ENCODE peak calls at places on chromosomes 6 and 20, in four cellular contexts. One of them, this sample, is unnamed.

GRCh38 chr6:38776515-38776914 is 61.4 kb downstream of the DNAH8 start:
- DNase-seq in HCT116: no peak
- DNase-seq in upper lobe of left lung: no peak
- DNase-seq in HepG2: no peak
- DNase-seq in this sample: no peak

GRCh38 chr20:34010405-34010895 is 16.7 kb downstream of the RALY start:
- DNase-seq in HCT116: no peak
- DNase-seq in HepG2: no peak
- DNase-seq in upper lobe of left lung: no peak
- DNase-seq in this sample: no peak

GRCh38 chr6:4355241-4355640 is 219.9 kb upstream of the ECI2 start:
- DNase-seq in HepG2: no peak
- DNase-seq in HCT116: peak; percentile 13
- DNase-seq in upper lobe of left lung: no peak
- DNase-seq in this sample: no peak

GRCh38 chr6:15399651-15400470 is 154.0 kb downstream of the JARID2 start:
- DNase-seq in HepG2: no peak
- DNase-seq in upper lobe of left lung: peak; percentile 64
- DNase-seq in HCT116: no peak
- DNase-seq in this sample: peak; percentile 61

GRCh38 chr20:31837896-31838397 is 7.5 kb downstream of the FOXS1 start:
- DNase-seq in upper lobe of left lung: no peak
- DNase-seq in HepG2: no peak
- DNase-seq in HCT116: no peak
- DNase-seq in this sample: no peak

GRCh38 chr6:75893058-75893775 is 144.2 kb downstream of the MYO6 start:
- DNase-seq in HepG2: peak; percentile 61
- DNase-seq in HCT116: peak; percentile 63
- DNase-seq in upper lobe of left lung: no peak
- DNase-seq in this sample: no peak

GRCh38 chr6:85506441-85507093 is 56.7 kb downstream of the NT5E start:
- DNase-seq in upper lobe of left lung: no peak
- DNase-seq in HepG2: no peak
- DNase-seq in HCT116: no peak
- DNase-seq in this sample: no peak

GRCh38 chr20:22455259-22455658 is 129.1 kb downstream of the FOXA2 start:
- DNase-seq in upper lobe of left lung: no peak
- DNase-seq in HCT116: no peak
- DNase-seq in HepG2: no peak
- DNase-seq in this sample: no peak

GRCh38 chr20:62621251-62622110 is 20.8 kb upstream of the SLCO4A1 start:
- DNase-seq in upper lobe of left lung: no peak
- DNase-seq in HepG2: no peak
- DNase-seq in HCT116: no peak
- DNase-seq in this sample: no peak

GRCh38 chr6:82624251-82624650 is 260.6 kb downstream of the TPBG start:
- DNase-seq in upper lobe of left lung: no peak
- DNase-seq in HCT116: no peak
- DNase-seq in HepG2: no peak
- DNase-seq in this sample: no peak

GRCh38 chr6:75524322-75524972 is 30.8 kb upstream of the FILIP1 start:
- DNase-seq in upper lobe of left lung: peak; percentile 47
- DNase-seq in HepG2: peak; percentile 95
- DNase-seq in HCT116: peak; percentile 10
- DNase-seq in this sample: no peak

GRCh38 chr6:113632220-113632864 is 224.8 kb upstream of the MARCKS start:
- DNase-seq in HCT116: peak; percentile 65
- DNase-seq in upper lobe of left lung: peak; percentile 40
- DNase-seq in HepG2: peak; percentile 78
- DNase-seq in this sample: peak; percentile 36

GRCh38 chr6:93048381-93048780 is 371.0 kb downstream of the EPHA7 start:
- DNase-seq in upper lobe of left lung: no peak
- DNase-seq in HCT116: no peak
- DNase-seq in HepG2: no peak
- DNase-seq in this sample: no peak

GRCh38 chr6:53359843-53360834 is 11.4 kb upstream of the ELOVL5 start:
- DNase-seq in HepG2: peak; percentile 83
- DNase-seq in HCT116: no peak
- DNase-seq in upper lobe of left lung: peak; percentile 52
- DNase-seq in this sample: no peak

GRCh38 chr20:20321134-20321533 is 46.8 kb upstream of the INSM1 start:
- DNase-seq in HepG2: no peak
- DNase-seq in HCT116: no peak
- DNase-seq in upper lobe of left lung: no peak
- DNase-seq in this sample: no peak

GRCh38 chr6:44730771-44731391 is 343.4 kb downstream of the CDC5L start:
- DNase-seq in upper lobe of left lung: no peak
- DNase-seq in HCT116: no peak
- DNase-seq in HepG2: no peak
- DNase-seq in this sample: no peak

GRCh38 chr6:29789176-29789575 is 38.4 kb upstream of the HLA-G start:
- DNase-seq in HCT116: no peak
- DNase-seq in HepG2: no peak
- DNase-seq in upper lobe of left lung: no peak
- DNase-seq in this sample: no peak

GRCh38 chr6:116406678-116407345 is 36.1 kb downstream of the DSE start:
- DNase-seq in upper lobe of left lung: no peak
- DNase-seq in HepG2: no peak
- DNase-seq in HCT116: no peak
- DNase-seq in this sample: no peak

GRCh38 chr6:1701668-1702353 is 92.1 kb downstream of the FOXC1 start:
- DNase-seq in HepG2: no peak
- DNase-seq in upper lobe of left lung: no peak
- DNase-seq in HCT116: no peak
- DNase-seq in this sample: no peak

GRCh38 chr6:39280247-39280731 is 33.9 kb downstream of the KCNK17 start:
- DNase-seq in HCT116: peak; percentile 69
- DNase-seq in upper lobe of left lung: peak; percentile 24
- DNase-seq in HepG2: no peak
- DNase-seq in this sample: no peak

GRCh38 chr6:96909826-96910225 is 12.1 kb upstream of the NDUFAF4 start:
- DNase-seq in upper lobe of left lung: no peak
- DNase-seq in HepG2: no peak
- DNase-seq in HCT116: no peak
- DNase-seq in this sample: no peak

GRCh38 chr20:63686094-63686491 is 10.4 kb upstream of the TNFRSF6B start:
- DNase-seq in upper lobe of left lung: no peak
- DNase-seq in HCT116: no peak
- DNase-seq in HepG2: no peak
- DNase-seq in this sample: no peak

GRCh38 chr6:92122746-92123145 is 1296.6 kb downstream of the EPHA7 start:
- DNase-seq in HepG2: peak; percentile 11
- DNase-seq in HCT116: no peak
- DNase-seq in upper lobe of left lung: no peak
- DNase-seq in this sample: no peak

GRCh38 chr6:49550413-49551125 is at the start of gene C6orf141:
- DNase-seq in upper lobe of left lung: peak; percentile 54
- DNase-seq in HCT116: peak; percentile 70
- DNase-seq in HepG2: no peak
- DNase-seq in this sample: peak; percentile 63

GRCh38 chr20:38111366-38112232 is 53.5 kb downstream of the TGM2 start:
- DNase-seq in HepG2: no peak
- DNase-seq in HCT116: no peak
- DNase-seq in upper lobe of left lung: no peak
- DNase-seq in this sample: no peak

GRCh38 chr6:24006246-24006645 is 119.8 kb upstream of the NRSN1 start:
- DNase-seq in HepG2: no peak
- DNase-seq in HCT116: no peak
- DNase-seq in upper lobe of left lung: no peak
- DNase-seq in this sample: no peak

GRCh38 chr6:151322570-151322969 is 68.8 kb downstream of the ZBTB2 start:
- DNase-seq in upper lobe of left lung: no peak
- DNase-seq in HCT116: no peak
- DNase-seq in HepG2: peak; percentile 45
- DNase-seq in this sample: no peak

GRCh38 chr6:108180266-108180665 is 14.4 kb downstream of the NR2E1 start:
- DNase-seq in HepG2: no peak
- DNase-seq in upper lobe of left lung: no peak
- DNase-seq in HCT116: no peak
- DNase-seq in this sample: no peak

GRCh38 chr6:111211411-111212030 is 124.2 kb downstream of the SLC16A10 start:
- DNase-seq in upper lobe of left lung: no peak
- DNase-seq in HepG2: no peak
- DNase-seq in HCT116: no peak
- DNase-seq in this sample: no peak

GRCh38 chr6:101397199-101397598 is 3.7 kb downstream of the GRIK2 start:
- DNase-seq in HCT116: no peak
- DNase-seq in HepG2: peak; percentile 5
- DNase-seq in upper lobe of left lung: no peak
- DNase-seq in this sample: no peak

GRCh38 chr20:59164681-59165388 is 1.2 kb downstream of the ZNF831 start:
- DNase-seq in HCT116: no peak
- DNase-seq in HepG2: no peak
- DNase-seq in upper lobe of left lung: no peak
- DNase-seq in this sample: no peak

GRCh38 chr20:47464380-47465101 is 37.1 kb upstream of the NCOA3 start:
- DNase-seq in HCT116: peak; percentile 36
- DNase-seq in upper lobe of left lung: peak; percentile 85
- DNase-seq in HepG2: peak; percentile 100
- DNase-seq in this sample: peak; percentile 40

GRCh38 chr20:39036851-39037250 is 74.7 kb downstream of the DHX35 start:
- DNase-seq in HCT116: no peak
- DNase-seq in HepG2: no peak
- DNase-seq in upper lobe of left lung: no peak
- DNase-seq in this sample: no peak

GRCh38 chr6:45930419-45931059 is 85.1 kb downstream of the CLIC5 start:
- DNase-seq in upper lobe of left lung: peak; percentile 79
- DNase-seq in HCT116: peak; percentile 54
- DNase-seq in HepG2: peak; percentile 47
- DNase-seq in this sample: peak; percentile 45

GRCh38 chr6:45419574-45420082 is 41.9 kb upstream of the SUPT3H start:
- DNase-seq in HCT116: peak; percentile 65
- DNase-seq in upper lobe of left lung: peak; percentile 78
- DNase-seq in HepG2: peak; percentile 42
- DNase-seq in this sample: peak; percentile 60

GRCh38 chr20:39144757-39145156 is 182.6 kb downstream of the DHX35 start:
- DNase-seq in HepG2: peak; percentile 69
- DNase-seq in upper lobe of left lung: no peak
- DNase-seq in HCT116: no peak
- DNase-seq in this sample: no peak

GRCh38 chr6:27019651-27020552 is 227.6 kb upstream of the PRSS16 start:
- DNase-seq in HepG2: no peak
- DNase-seq in HCT116: peak; percentile 81
- DNase-seq in upper lobe of left lung: peak; percentile 89
- DNase-seq in this sample: peak; percentile 88
- TF ChIP-seq POLR2A in HepG2: no peak
- TF ChIP-seq POLR2A in HCT116: peak; percentile 36
- TF ChIP-seq POLR2A in upper lobe of left lung: peak; percentile 81
- TF ChIP-seq POLR2A in this sample: peak; percentile 50

GRCh38 chr6:31529329-31530150 is 778 bp downstream of the MCCD1 start:
- DNase-seq in upper lobe of left lung: no peak
- DNase-seq in HepG2: peak; percentile 79
- DNase-seq in HCT116: no peak
- DNase-seq in this sample: no peak
- TF ChIP-seq POLR2AphosphoS5 in upper lobe of left lung: no peak
- TF ChIP-seq POLR2AphosphoS5 in HepG2: peak; percentile 58
- TF ChIP-seq POLR2AphosphoS5 in HCT116: no peak
- TF ChIP-seq POLR2AphosphoS5 in this sample: no peak

DNA sequence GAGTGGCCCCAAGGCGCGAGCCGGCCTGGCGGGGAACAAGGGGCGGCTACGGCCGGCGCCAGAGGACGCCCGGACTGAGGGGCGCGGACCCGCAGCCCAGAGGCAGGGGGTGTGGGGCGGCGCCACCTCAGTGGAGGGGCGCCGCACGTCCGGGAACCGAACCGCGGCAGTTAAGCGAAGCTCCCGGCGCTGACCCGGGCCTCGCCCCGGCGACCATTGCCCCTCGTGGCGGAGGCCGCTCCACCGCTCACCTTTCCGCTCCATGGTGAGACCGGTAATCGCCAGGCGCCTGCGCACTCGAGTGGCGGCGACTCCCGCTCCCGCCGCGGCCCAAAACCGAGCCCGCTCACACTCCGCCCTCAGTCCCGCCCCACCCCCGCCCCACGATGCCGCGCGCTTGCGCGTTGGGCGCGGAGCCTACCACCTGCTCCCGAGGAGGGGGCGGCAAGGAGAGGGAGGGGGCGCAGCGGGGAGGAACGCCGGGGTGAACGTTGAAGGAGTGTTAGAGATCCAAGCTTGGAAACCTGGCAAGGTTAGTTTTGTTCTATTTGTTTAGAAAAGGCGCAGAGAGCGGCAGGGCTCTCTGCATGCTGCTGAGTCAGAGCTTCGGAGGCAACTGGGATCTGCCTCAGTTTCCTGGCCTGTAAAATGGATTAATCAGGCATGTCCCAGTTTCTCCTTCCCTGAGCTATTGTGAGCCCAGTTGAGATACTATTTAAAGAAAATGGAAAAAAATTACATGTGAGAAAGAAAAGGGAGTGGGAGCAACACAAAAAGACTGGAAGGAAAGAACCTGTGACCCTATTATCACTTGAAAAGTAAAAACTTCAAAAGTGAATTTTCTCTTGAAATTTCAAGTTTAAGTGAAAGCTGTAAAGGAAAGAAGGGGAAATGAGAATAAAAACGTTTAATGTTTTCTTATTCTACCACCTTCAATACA is at the start of gene SRPK1:
- DNase-seq in HCT116: peak; percentile 72
- DNase-seq in HepG2: peak; percentile 87
- DNase-seq in upper lobe of left lung: peak; percentile 93
- DNase-seq in this sample: peak; percentile 87
- TF ChIP-seq CTCF in HCT116: no peak
- TF ChIP-seq CTCF in HepG2: peak; percentile 16
- TF ChIP-seq CTCF in upper lobe of left lung: no peak
- TF ChIP-seq CTCF in this sample: no peak

GRCh38 chr6:33828452-33828763 is 24.6 kb upstream of the MLN start:
- DNase-seq in HepG2: no peak
- DNase-seq in HCT116: no peak
- DNase-seq in upper lobe of left lung: no peak
- DNase-seq in this sample: no peak
- TF ChIP-seq POLR2A in HepG2: no peak
- TF ChIP-seq POLR2A in HCT116: no peak
- TF ChIP-seq POLR2A in upper lobe of left lung: no peak
- TF ChIP-seq POLR2A in this sample: no peak

DNA sequence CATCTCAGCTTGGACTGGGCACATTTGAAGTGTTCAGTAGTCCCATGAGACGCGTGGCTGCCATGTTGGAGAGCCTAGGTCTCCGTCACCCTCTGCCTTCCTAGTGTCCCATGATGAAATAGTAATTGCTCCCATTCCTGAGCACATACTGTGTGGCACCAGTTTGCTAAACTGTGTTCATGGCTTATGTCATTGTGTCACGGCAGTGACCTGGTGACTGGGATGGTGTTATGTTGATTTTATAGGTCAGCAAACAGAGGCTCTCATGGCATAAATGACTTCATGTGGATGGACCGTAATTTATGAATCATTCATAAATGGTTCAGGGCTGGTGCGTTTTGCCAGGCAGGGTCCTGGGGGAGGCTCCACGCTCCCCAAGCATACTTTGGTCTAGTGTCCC is 3.8 kb downstream of the BCAS4 start:
- DNase-seq in upper lobe of left lung: no peak
- DNase-seq in HepG2: peak; percentile 55
- DNase-seq in HCT116: no peak
- DNase-seq in this sample: no peak
- TF ChIP-seq POLR2AphosphoS5 in upper lobe of left lung: no peak
- TF ChIP-seq POLR2AphosphoS5 in HepG2: no peak
- TF ChIP-seq POLR2AphosphoS5 in HCT116: no peak
- TF ChIP-seq POLR2AphosphoS5 in this sample: no peak